ENCODE peak calls at places on chromosomes 6 and 20, in six cellular contexts. One of them, this sample, is unnamed.
A peak's percentile ranks its signal among the peaks of the same experiment; 100 is the strongest.

GRCh38 chr6:125140808-125141207 is 12.8 kb upstream of the TPD52L1 start:
- DNase-seq in BE2C: no peak
- DNase-seq in ELR: peak; percentile 8
- DNase-seq in right atrium auricular region: no peak
- DNase-seq in AG08396: peak; percentile 24
- DNase-seq in left lung: no peak
- DNase-seq in this sample: no peak

GRCh38 chr6:147204060-147204785 is at the start of gene STXBP5:
- DNase-seq in BE2C: peak; percentile 47
- DNase-seq in ELR: peak; percentile 75
- DNase-seq in right atrium auricular region: no peak
- DNase-seq in AG08396: peak; percentile 50
- DNase-seq in left lung: peak; percentile 89
- DNase-seq in this sample: peak; percentile 61

GRCh38 chr20:62843656-62844055 is 18.0 kb downstream of the TCFL5 start:
- DNase-seq in BE2C: no peak
- DNase-seq in ELR: peak; percentile 79
- DNase-seq in right atrium auricular region: no peak
- DNase-seq in AG08396: no peak
- DNase-seq in left lung: no peak
- DNase-seq in this sample: no peak

GRCh38 chr20:59017493-59018231 is 1.6 kb upstream of the TUBB1 start:
- DNase-seq in BE2C: no peak
- DNase-seq in ELR: no peak
- DNase-seq in right atrium auricular region: no peak
- DNase-seq in AG08396: no peak
- DNase-seq in left lung: no peak
- DNase-seq in this sample: peak; percentile 4

GRCh38 chr20:22729616-22730236 is 145.4 kb upstream of the FOXA2 start:
- DNase-seq in BE2C: no peak
- DNase-seq in ELR: no peak
- DNase-seq in right atrium auricular region: no peak
- DNase-seq in AG08396: no peak
- DNase-seq in left lung: no peak
- DNase-seq in this sample: no peak

GRCh38 chr6:89368107-89368506 is 15.6 kb upstream of the UBE2J1 start:
- DNase-seq in BE2C: peak; percentile 81
- DNase-seq in ELR: peak; percentile 65
- DNase-seq in right atrium auricular region: no peak
- DNase-seq in AG08396: peak; percentile 51
- DNase-seq in left lung: no peak
- DNase-seq in this sample: peak; percentile 78

GRCh38 chr20:34970193-34971037 is 14.7 kb downstream of the MYH7B start:
- DNase-seq in BE2C: no peak
- DNase-seq in ELR: no peak
- DNase-seq in right atrium auricular region: no peak
- DNase-seq in AG08396: no peak
- DNase-seq in left lung: peak; percentile 23
- DNase-seq in this sample: no peak

GRCh38 chr20:23278172-23278571 is 72.4 kb upstream of the NXT1 start:
- DNase-seq in BE2C: no peak
- DNase-seq in ELR: no peak
- DNase-seq in right atrium auricular region: no peak
- DNase-seq in AG08396: no peak
- DNase-seq in left lung: no peak
- DNase-seq in this sample: no peak

GRCh38 chr6:105600342-105601293 is 197.7 kb upstream of the PREP start:
- DNase-seq in BE2C: no peak
- DNase-seq in ELR: peak; percentile 95
- DNase-seq in right atrium auricular region: no peak
- DNase-seq in AG08396: no peak
- DNase-seq in left lung: no peak
- DNase-seq in this sample: no peak

GRCh38 chr20:60977896-60978295 is 274.2 kb upstream of the CDH4 start:
- DNase-seq in BE2C: no peak
- DNase-seq in ELR: no peak
- DNase-seq in right atrium auricular region: no peak
- DNase-seq in AG08396: no peak
- DNase-seq in left lung: no peak
- DNase-seq in this sample: no peak

GRCh38 chr6:45535933-45536332 is 158.2 kb upstream of the SUPT3H start:
- DNase-seq in BE2C: no peak
- DNase-seq in ELR: no peak
- DNase-seq in right atrium auricular region: no peak
- DNase-seq in AG08396: no peak
- DNase-seq in left lung: no peak
- DNase-seq in this sample: no peak

GRCh38 chr6:36387440-36388303 is at the start of gene ETV7:
- DNase-seq in BE2C: no peak
- DNase-seq in ELR: peak; percentile 58
- DNase-seq in right atrium auricular region: no peak
- DNase-seq in AG08396: peak; percentile 57
- DNase-seq in left lung: peak; percentile 92
- DNase-seq in this sample: no peak

GRCh38 chr6:148524976-148525375 is 182.3 kb downstream of the SASH1 start:
- DNase-seq in BE2C: no peak
- DNase-seq in ELR: peak; percentile 95
- DNase-seq in right atrium auricular region: no peak
- DNase-seq in AG08396: peak; percentile 49
- DNase-seq in left lung: no peak
- DNase-seq in this sample: no peak

GRCh38 chr20:50309280-50309763 is 118.7 kb downstream of the CEBPB start:
- DNase-seq in BE2C: no peak
- DNase-seq in ELR: peak; percentile 65
- DNase-seq in right atrium auricular region: no peak
- DNase-seq in AG08396: no peak
- DNase-seq in left lung: no peak
- DNase-seq in this sample: no peak

GRCh38 chr20:57653546-57653900 is 33.3 kb upstream of the ZBP1 start:
- DNase-seq in BE2C: no peak
- DNase-seq in ELR: no peak
- DNase-seq in right atrium auricular region: peak; percentile 38
- DNase-seq in AG08396: peak; percentile 11
- DNase-seq in left lung: no peak
- DNase-seq in this sample: no peak

GRCh38 chr6:149235130-149235561 is 82.4 kb upstream of the TAB2 start:
- DNase-seq in BE2C: peak; percentile 35
- DNase-seq in ELR: peak; percentile 81
- DNase-seq in right atrium auricular region: no peak
- DNase-seq in AG08396: no peak
- DNase-seq in left lung: no peak
- DNase-seq in this sample: no peak

GRCh38 chr6:27890351-27891299 is 21.6 kb downstream of the OR2B2 start:
- DNase-seq in BE2C: peak; percentile 82
- DNase-seq in ELR: peak; percentile 96
- DNase-seq in right atrium auricular region: no peak
- DNase-seq in AG08396: peak; percentile 71
- DNase-seq in left lung: peak; percentile 86
- DNase-seq in this sample: peak; percentile 54

GRCh38 chr20:50879649-50880550 is 51.3 kb downstream of the ADNP start:
- DNase-seq in BE2C: no peak
- DNase-seq in ELR: no peak
- DNase-seq in right atrium auricular region: no peak
- DNase-seq in AG08396: no peak
- DNase-seq in left lung: no peak
- DNase-seq in this sample: no peak

GRCh38 chr20:61178431-61179080 is 73.5 kb upstream of the CDH4 start:
- DNase-seq in BE2C: no peak
- DNase-seq in ELR: no peak
- DNase-seq in right atrium auricular region: no peak
- DNase-seq in AG08396: no peak
- DNase-seq in left lung: no peak
- DNase-seq in this sample: no peak

GRCh38 chr6:144321839-144322591 is 36.9 kb downstream of the UTRN start:
- DNase-seq in BE2C: no peak
- DNase-seq in ELR: peak; percentile 62
- DNase-seq in right atrium auricular region: no peak
- DNase-seq in AG08396: peak; percentile 46
- DNase-seq in left lung: no peak
- DNase-seq in this sample: no peak

GRCh38 chr20:37961016-37961415 is 58.1 kb downstream of the VSTM2L start:
- DNase-seq in BE2C: no peak
- DNase-seq in ELR: no peak
- DNase-seq in right atrium auricular region: no peak
- DNase-seq in AG08396: no peak
- DNase-seq in left lung: no peak
- DNase-seq in this sample: no peak

GRCh38 chr20:62734881-62735280 is 26.2 kb downstream of the NTSR1 start:
- DNase-seq in BE2C: no peak
- DNase-seq in ELR: no peak
- DNase-seq in right atrium auricular region: no peak
- DNase-seq in AG08396: no peak
- DNase-seq in left lung: peak; percentile 68
- DNase-seq in this sample: no peak

GRCh38 chr6:101146389-101146788 is 247.1 kb upstream of the GRIK2 start:
- DNase-seq in BE2C: no peak
- DNase-seq in ELR: peak; percentile 7
- DNase-seq in right atrium auricular region: no peak
- DNase-seq in AG08396: no peak
- DNase-seq in left lung: no peak
- DNase-seq in this sample: no peak

GRCh38 chr20:38842558-38842981 is 37.1 kb downstream of the PPP1R16B start:
- DNase-seq in BE2C: no peak
- DNase-seq in ELR: no peak
- DNase-seq in right atrium auricular region: no peak
- DNase-seq in AG08396: no peak
- DNase-seq in left lung: no peak
- DNase-seq in this sample: no peak

GRCh38 chr6:74598473-74599393 is 607.1 kb downstream of the COL12A1 start:
- DNase-seq in BE2C: no peak
- DNase-seq in ELR: peak; percentile 72
- DNase-seq in right atrium auricular region: no peak
- DNase-seq in AG08396: no peak
- DNase-seq in left lung: no peak
- DNase-seq in this sample: no peak

GRCh38 chr6:107657373-107657754 is 166.7 kb downstream of the SCML4 start:
- DNase-seq in BE2C: no peak
- DNase-seq in ELR: no peak
- DNase-seq in right atrium auricular region: no peak
- DNase-seq in AG08396: no peak
- DNase-seq in left lung: no peak
- DNase-seq in this sample: no peak

GRCh38 chr6:101386982-101387381 is 6.5 kb upstream of the GRIK2 start:
- DNase-seq in BE2C: no peak
- DNase-seq in ELR: peak; percentile 3
- DNase-seq in right atrium auricular region: no peak
- DNase-seq in AG08396: no peak
- DNase-seq in left lung: no peak
- DNase-seq in this sample: no peak

This sample was measured in glutamatergic neuron.